ENCODE peak calls at places on chromosomes 5 and 9, in eight cellular contexts. One of them, this sample, is unnamed.

GRCh38 chr5:54654211-54654610 is 136.7 kb downstream of the SNX18 start:
- DNase-seq in NB4: peak
- DNase-seq in glutamatergic neuron: no peak
- DNase-seq in GM12865: no peak
- DNase-seq in prostate gland: no peak
- DNase-seq in neural crest cell: no peak
- DNase-seq in K562: no peak
- DNase-seq in cardiac fibroblast: no peak
- DNase-seq in this sample: no peak

GRCh38 chr5:64497390-64497789 is 8.4 kb upstream of the RGS7BP start:
- DNase-seq in glutamatergic neuron: no peak
- DNase-seq in neural crest cell: no peak
- DNase-seq in prostate gland: no peak
- DNase-seq in cardiac fibroblast: peak
- DNase-seq in K562: no peak
- DNase-seq in NB4: no peak
- DNase-seq in GM12865: no peak
- DNase-seq in this sample: no peak

GRCh38 chr9:127776195-127776918 is 2.1 kb downstream of the SH2D3C start:
- DNase-seq in NB4: peak
- DNase-seq in GM12865: peak
- DNase-seq in K562: peak
- DNase-seq in prostate gland: no peak
- DNase-seq in glutamatergic neuron: peak
- DNase-seq in neural crest cell: no peak
- DNase-seq in cardiac fibroblast: no peak
- DNase-seq in this sample: peak

GRCh38 chr5:82159014-82159413 is 119.1 kb downstream of the RPS23 start:
- DNase-seq in K562: no peak
- DNase-seq in GM12865: no peak
- DNase-seq in cardiac fibroblast: peak
- DNase-seq in neural crest cell: no peak
- DNase-seq in NB4: no peak
- DNase-seq in glutamatergic neuron: no peak
- DNase-seq in prostate gland: no peak
- DNase-seq in this sample: no peak

GRCh38 chr5:87339986-87340385 is 72.3 kb downstream of the RASA1 start:
- DNase-seq in prostate gland: no peak
- DNase-seq in GM12865: no peak
- DNase-seq in neural crest cell: no peak
- DNase-seq in cardiac fibroblast: no peak
- DNase-seq in NB4: no peak
- DNase-seq in K562: no peak
- DNase-seq in glutamatergic neuron: no peak
- DNase-seq in this sample: no peak

GRCh38 chr5:134611515-134611914 is 21.1 kb downstream of the SAR1B start:
- DNase-seq in GM12865: no peak
- DNase-seq in cardiac fibroblast: no peak
- DNase-seq in glutamatergic neuron: no peak
- DNase-seq in neural crest cell: no peak
- DNase-seq in NB4: no peak
- DNase-seq in prostate gland: no peak
- DNase-seq in K562: no peak
- DNase-seq in this sample: no peak

GRCh38 chr5:180605554-180606214 is 14.4 kb upstream of the SCGB3A1 start:
- DNase-seq in prostate gland: peak
- DNase-seq in glutamatergic neuron: peak
- DNase-seq in NB4: peak
- DNase-seq in cardiac fibroblast: peak
- DNase-seq in neural crest cell: peak
- DNase-seq in K562: peak
- DNase-seq in GM12865: peak
- DNase-seq in this sample: peak

GRCh38 chr5:115599502-115599901 is 2.8 kb downstream of the TICAM2 start:
- DNase-seq in prostate gland: no peak
- DNase-seq in GM12865: peak
- DNase-seq in NB4: peak
- DNase-seq in cardiac fibroblast: peak
- DNase-seq in neural crest cell: no peak
- DNase-seq in K562: no peak
- DNase-seq in glutamatergic neuron: no peak
- DNase-seq in this sample: peak

GRCh38 chr5:112034614-112035013 is 277.6 kb upstream of the NREP start:
- DNase-seq in neural crest cell: no peak
- DNase-seq in prostate gland: no peak
- DNase-seq in cardiac fibroblast: no peak
- DNase-seq in NB4: no peak
- DNase-seq in glutamatergic neuron: no peak
- DNase-seq in GM12865: no peak
- DNase-seq in K562: no peak
- DNase-seq in this sample: no peak

GRCh38 chr5:14954620-14955343 is 83.2 kb upstream of the ANKH start:
- DNase-seq in cardiac fibroblast: no peak
- DNase-seq in GM12865: no peak
- DNase-seq in neural crest cell: no peak
- DNase-seq in prostate gland: no peak
- DNase-seq in NB4: no peak
- DNase-seq in K562: no peak
- DNase-seq in glutamatergic neuron: peak
- DNase-seq in this sample: no peak

DNA sequence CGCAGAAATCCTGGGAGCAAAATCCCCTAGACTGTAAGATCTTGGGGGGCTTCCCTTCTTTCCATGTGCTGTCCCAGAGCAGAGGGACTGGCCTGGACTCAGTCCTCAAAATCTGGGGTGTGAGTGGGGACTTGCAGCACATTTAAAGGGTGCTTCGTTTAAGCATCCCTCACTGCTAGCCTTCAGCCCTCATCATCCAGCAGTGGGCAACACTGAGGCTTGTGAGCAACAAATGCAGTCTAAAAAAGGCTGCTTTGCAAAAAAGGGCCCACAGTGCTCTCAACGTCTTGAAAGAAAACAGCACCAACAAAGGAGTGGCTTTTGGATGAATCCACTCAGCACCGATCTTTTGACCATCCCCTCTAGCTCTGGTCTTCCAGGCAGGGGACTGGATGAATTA is 128.3 kb upstream of the TBC1D2 start:
- DNase-seq in glutamatergic neuron: no peak
- DNase-seq in prostate gland: no peak
- DNase-seq in neural crest cell: no peak
- DNase-seq in cardiac fibroblast: peak
- DNase-seq in NB4: no peak
- DNase-seq in K562: no peak
- DNase-seq in GM12865: no peak
- DNase-seq in this sample: no peak
- TF ChIP-seq CTCF in glutamatergic neuron: no peak
- TF ChIP-seq CTCF in prostate gland: no peak
- TF ChIP-seq CTCF in neural crest cell: no peak
- TF ChIP-seq CTCF in cardiac fibroblast: peak
- TF ChIP-seq CTCF in NB4: peak
- TF ChIP-seq CTCF in K562: peak
- TF ChIP-seq CTCF in GM12865: no peak
- TF ChIP-seq CTCF in this sample: no peak

GRCh38 chr5:1008451-1009358 is at the start of gene NKD2:
- DNase-seq in neural crest cell: peak
- DNase-seq in glutamatergic neuron: peak
- DNase-seq in K562: peak
- DNase-seq in prostate gland: no peak
- DNase-seq in NB4: peak
- DNase-seq in GM12865: no peak
- DNase-seq in cardiac fibroblast: no peak
- DNase-seq in this sample: peak
- TF ChIP-seq CTCF in neural crest cell: peak
- TF ChIP-seq CTCF in glutamatergic neuron: peak
- TF ChIP-seq CTCF in K562: peak
- TF ChIP-seq CTCF in prostate gland: peak
- TF ChIP-seq CTCF in NB4: peak
- TF ChIP-seq CTCF in GM12865: peak
- TF ChIP-seq CTCF in cardiac fibroblast: no peak
- TF ChIP-seq CTCF in this sample: peak

GRCh38 chr5:103037673-103038455 is 82.1 kb downstream of the GIN1 start:
- DNase-seq in cardiac fibroblast: no peak
- DNase-seq in GM12865: no peak
- DNase-seq in NB4: no peak
- DNase-seq in prostate gland: no peak
- DNase-seq in K562: no peak
- DNase-seq in neural crest cell: no peak
- DNase-seq in glutamatergic neuron: no peak
- DNase-seq in this sample: no peak
- TF ChIP-seq CTCF in cardiac fibroblast: no peak
- TF ChIP-seq CTCF in GM12865: no peak
- TF ChIP-seq CTCF in NB4: no peak
- TF ChIP-seq CTCF in prostate gland: no peak
- TF ChIP-seq CTCF in K562: no peak
- TF ChIP-seq CTCF in neural crest cell: no peak
- TF ChIP-seq CTCF in glutamatergic neuron: no peak
- TF ChIP-seq CTCF in this sample: no peak

GRCh38 chr9:98117984-98118639 is 910 bp downstream of the TRIM14 start:
- DNase-seq in GM12865: peak
- DNase-seq in prostate gland: peak
- DNase-seq in NB4: peak
- DNase-seq in K562: peak
- DNase-seq in cardiac fibroblast: peak
- DNase-seq in glutamatergic neuron: no peak
- DNase-seq in neural crest cell: no peak
- DNase-seq in this sample: no peak
- TF ChIP-seq CTCF in GM12865: peak
- TF ChIP-seq CTCF in prostate gland: peak
- TF ChIP-seq CTCF in NB4: peak
- TF ChIP-seq CTCF in K562: peak
- TF ChIP-seq CTCF in cardiac fibroblast: no peak
- TF ChIP-seq CTCF in glutamatergic neuron: no peak
- TF ChIP-seq CTCF in neural crest cell: peak
- TF ChIP-seq CTCF in this sample: no peak

GRCh38 chr5:16457451-16457850 is 8.1 kb downstream of the ZNF622 start:
- DNase-seq in GM12865: no peak
- DNase-seq in NB4: no peak
- DNase-seq in K562: peak
- DNase-seq in glutamatergic neuron: no peak
- DNase-seq in neural crest cell: no peak
- DNase-seq in cardiac fibroblast: no peak
- DNase-seq in prostate gland: no peak
- DNase-seq in this sample: no peak
- TF ChIP-seq CTCF in GM12865: no peak
- TF ChIP-seq CTCF in NB4: no peak
- TF ChIP-seq CTCF in K562: no peak
- TF ChIP-seq CTCF in glutamatergic neuron: no peak
- TF ChIP-seq CTCF in neural crest cell: peak
- TF ChIP-seq CTCF in cardiac fibroblast: peak
- TF ChIP-seq CTCF in prostate gland: no peak
- TF ChIP-seq CTCF in this sample: no peak

This sample was measured in spleen.